ENCODE peak calls at places on chromosomes 3 and 15, in ten cellular contexts. U, A, W, F, X, B, O, D, R and G are unnamed samples.

GRCh38 chr3:102235679-102236078 is 199.1 kb upstream of the ZPLD1 start:
- DNase-seq in F (no peak), U (peak), W (no peak), O (peak), A (no peak), B (no peak), R (no peak), D (no peak), X (no peak), G (peak)

GRCh38 chr3:129226374-129226773 is 23.0 kb upstream of the COPG1 start:
- DNase-seq in R (peak), B (peak), W (no peak), D (no peak), U (no peak), F (no peak), A (no peak), X (no peak), O (peak), G (peak)

GRCh38 chr3:59411176-59411575 is 361.4 kb upstream of the CFAP20DC start:
- DNase-seq in W (no peak), O (no peak), F (no peak), U (no peak), B (no peak), D (no peak), X (no peak), R (no peak), A (no peak), G (no peak)

GRCh38 chr3:105686324-105686897 is 182.4 kb downstream of the CBLB start:
- DNase-seq in B (no peak), O (peak), D (no peak), F (peak), R (no peak), W (no peak), U (peak), X (no peak), A (no peak), G (peak)

GRCh38 chr3:134250717-134251220 is at the start of gene RYK:
- DNase-seq in D (peak), X (peak), R (peak), U (peak), W (peak), O (peak), B (peak), A (peak), F (peak), G (peak)

GRCh38 chr3:75049581-75049980 is 435.1 kb upstream of the CNTN3 start:
- DNase-seq in D (no peak), U (no peak), R (no peak), W (no peak), O (no peak), A (no peak), B (no peak), F (no peak), X (no peak), G (no peak)

GRCh38 chr15:84400820-84401219 is 165.2 kb downstream of the GOLGA6L4 start:
- DNase-seq in F (no peak), W (no peak), U (no peak), A (no peak), X (peak), D (no peak), O (no peak), B (no peak), R (no peak), G (no peak)

GRCh38 chr3:45642731-45643152 is 46.5 kb upstream of the SACM1L start:
- DNase-seq in F (no peak), R (no peak), O (peak), B (no peak), A (no peak), W (no peak), D (no peak), U (no peak), X (no peak), G (peak)

GRCh38 chr15:83292317-83292716 is 7.9 kb upstream of the BNC1 start:
- DNase-seq in R (no peak), X (no peak), F (no peak), W (no peak), B (no peak), D (no peak), A (no peak), O (peak), U (no peak), G (peak)

GRCh38 chr15:44532689-44533088 is 4.3 kb upstream of the EIF3J start:
- DNase-seq in R (no peak), B (no peak), W (no peak), U (no peak), O (no peak), A (no peak), F (no peak), D (no peak), X (no peak), G (no peak)

GRCh38 chr3:38544926-38545325 is 48.8 kb downstream of the EXOG start:
- DNase-seq in B (no peak), A (no peak), O (no peak), R (no peak), W (no peak), F (no peak), X (no peak), D (no peak), U (no peak), G (no peak)